ENCODE peak calls at places on chromosomes 4 and X, in four cellular contexts. One of them, this sample, is unnamed.

GRCh38 chr4:109294006-109294405 is 8.5 kb downstream of the COL25A1 start:
- DNase-seq in HT-29: peak
- DNase-seq in stimulated activated CD4-positive, alpha-beta T cell treated with anti-CD3 and anti-CD28 coated beads, Interleukin-1b, Interleukin-23, amount 100 ng/mL, for 24 hours: no peak
- DNase-seq in anterior cingulate cortex: no peak
- DNase-seq in this sample: peak

GRCh38 chr4:56106755-56107154 is 158.0 kb downstream of the CEP135 start:
- DNase-seq in stimulated activated CD4-positive, alpha-beta T cell treated with anti-CD3 and anti-CD28 coated beads, Interleukin-1b, Interleukin-23, amount 100 ng/mL, for 24 hours: no peak
- DNase-seq in anterior cingulate cortex: no peak
- DNase-seq in HT-29: no peak
- DNase-seq in this sample: no peak

GRCh38 chrX:132393992-132394391 is 94.8 kb downstream of the MBNL3 start:
- DNase-seq in HT-29: no peak
- DNase-seq in anterior cingulate cortex: no peak
- DNase-seq in stimulated activated CD4-positive, alpha-beta T cell treated with anti-CD3 and anti-CD28 coated beads, Interleukin-1b, Interleukin-23, amount 100 ng/mL, for 24 hours: no peak
- DNase-seq in this sample: no peak

GRCh38 chrX:151974336-151975227 is at the start of gene GABRE:
- DNase-seq in anterior cingulate cortex: no peak
- DNase-seq in HT-29: peak
- DNase-seq in stimulated activated CD4-positive, alpha-beta T cell treated with anti-CD3 and anti-CD28 coated beads, Interleukin-1b, Interleukin-23, amount 100 ng/mL, for 24 hours: no peak
- DNase-seq in this sample: peak

GRCh38 chr4:181559637-181560036 is 683.6 kb upstream of the TENM3 start:
- DNase-seq in anterior cingulate cortex: no peak
- DNase-seq in stimulated activated CD4-positive, alpha-beta T cell treated with anti-CD3 and anti-CD28 coated beads, Interleukin-1b, Interleukin-23, amount 100 ng/mL, for 24 hours: no peak
- DNase-seq in HT-29: no peak
- DNase-seq in this sample: no peak

GRCh38 chr4:39259571-39260330 is 77.4 kb downstream of the WDR19 start:
- DNase-seq in stimulated activated CD4-positive, alpha-beta T cell treated with anti-CD3 and anti-CD28 coated beads, Interleukin-1b, Interleukin-23, amount 100 ng/mL, for 24 hours: no peak
- DNase-seq in anterior cingulate cortex: no peak
- DNase-seq in HT-29: no peak
- DNase-seq in this sample: no peak

GRCh38 chrX:44651347-44651746 is 108.7 kb upstream of the FUNDC1 start:
- DNase-seq in stimulated activated CD4-positive, alpha-beta T cell treated with anti-CD3 and anti-CD28 coated beads, Interleukin-1b, Interleukin-23, amount 100 ng/mL, for 24 hours: no peak
- DNase-seq in HT-29: no peak
- DNase-seq in anterior cingulate cortex: no peak
- DNase-seq in this sample: no peak

GRCh38 chrX:8783100-8784098 is 17.8 kb downstream of the FAM9A start:
- DNase-seq in stimulated activated CD4-positive, alpha-beta T cell treated with anti-CD3 and anti-CD28 coated beads, Interleukin-1b, Interleukin-23, amount 100 ng/mL, for 24 hours: peak
- DNase-seq in anterior cingulate cortex: no peak
- DNase-seq in HT-29: peak
- DNase-seq in this sample: peak

GRCh38 chrX:111581086-111581485 is 69.6 kb downstream of the SERTM2 start:
- DNase-seq in stimulated activated CD4-positive, alpha-beta T cell treated with anti-CD3 and anti-CD28 coated beads, Interleukin-1b, Interleukin-23, amount 100 ng/mL, for 24 hours: no peak
- DNase-seq in anterior cingulate cortex: no peak
- DNase-seq in HT-29: no peak
- DNase-seq in this sample: no peak

GRCh38 chrX:79259073-79259689 is 108.0 kb downstream of the ITM2A start:
- DNase-seq in stimulated activated CD4-positive, alpha-beta T cell treated with anti-CD3 and anti-CD28 coated beads, Interleukin-1b, Interleukin-23, amount 100 ng/mL, for 24 hours: no peak
- DNase-seq in HT-29: no peak
- DNase-seq in anterior cingulate cortex: no peak
- DNase-seq in this sample: peak

GRCh38 chr4:123446791-123447474 is 50.3 kb downstream of the SPRY1 start:
- DNase-seq in HT-29: no peak
- DNase-seq in anterior cingulate cortex: no peak
- DNase-seq in stimulated activated CD4-positive, alpha-beta T cell treated with anti-CD3 and anti-CD28 coated beads, Interleukin-1b, Interleukin-23, amount 100 ng/mL, for 24 hours: no peak
- DNase-seq in this sample: peak

GRCh38 chr4:159137176-159137575 is 34.3 kb downstream of the RAPGEF2 start:
- DNase-seq in HT-29: no peak
- DNase-seq in stimulated activated CD4-positive, alpha-beta T cell treated with anti-CD3 and anti-CD28 coated beads, Interleukin-1b, Interleukin-23, amount 100 ng/mL, for 24 hours: no peak
- DNase-seq in anterior cingulate cortex: no peak
- DNase-seq in this sample: peak

GRCh38 chr4:28948501-28948900 is 1771.7 kb upstream of the PCDH7 start:
- DNase-seq in stimulated activated CD4-positive, alpha-beta T cell treated with anti-CD3 and anti-CD28 coated beads, Interleukin-1b, Interleukin-23, amount 100 ng/mL, for 24 hours: no peak
- DNase-seq in anterior cingulate cortex: no peak
- DNase-seq in HT-29: no peak
- DNase-seq in this sample: no peak

GRCh38 chr4:7045553-7045952 is 2.4 kb downstream of the TADA2B start:
- DNase-seq in anterior cingulate cortex: no peak
- DNase-seq in HT-29: no peak
- DNase-seq in stimulated activated CD4-positive, alpha-beta T cell treated with anti-CD3 and anti-CD28 coated beads, Interleukin-1b, Interleukin-23, amount 100 ng/mL, for 24 hours: no peak
- DNase-seq in this sample: no peak

GRCh38 chrX:100649550-100650356 is 5.8 kb downstream of the SRPX2 start:
- DNase-seq in stimulated activated CD4-positive, alpha-beta T cell treated with anti-CD3 and anti-CD28 coated beads, Interleukin-1b, Interleukin-23, amount 100 ng/mL, for 24 hours: no peak
- DNase-seq in anterior cingulate cortex: no peak
- DNase-seq in HT-29: peak
- DNase-seq in this sample: peak

GRCh38 chrX:105221374-105221773 is 880 bp upstream of the TEX13A start:
- DNase-seq in anterior cingulate cortex: no peak
- DNase-seq in HT-29: no peak
- DNase-seq in stimulated activated CD4-positive, alpha-beta T cell treated with anti-CD3 and anti-CD28 coated beads, Interleukin-1b, Interleukin-23, amount 100 ng/mL, for 24 hours: no peak
- DNase-seq in this sample: no peak

GRCh38 chrX:67574696-67575095 is 30.9 kb downstream of the AR start:
- DNase-seq in HT-29: no peak
- DNase-seq in anterior cingulate cortex: no peak
- DNase-seq in stimulated activated CD4-positive, alpha-beta T cell treated with anti-CD3 and anti-CD28 coated beads, Interleukin-1b, Interleukin-23, amount 100 ng/mL, for 24 hours: no peak
- DNase-seq in this sample: no peak

GRCh38 chr4:84931274-84931673 is 35.2 kb downstream of the WDFY3 start:
- DNase-seq in anterior cingulate cortex: no peak
- DNase-seq in stimulated activated CD4-positive, alpha-beta T cell treated with anti-CD3 and anti-CD28 coated beads, Interleukin-1b, Interleukin-23, amount 100 ng/mL, for 24 hours: no peak
- DNase-seq in HT-29: no peak
- DNase-seq in this sample: no peak

GRCh38 chr4:75908555-75908954 is 6.3 kb upstream of the PPEF2 start:
- DNase-seq in HT-29: no peak
- DNase-seq in anterior cingulate cortex: no peak
- DNase-seq in stimulated activated CD4-positive, alpha-beta T cell treated with anti-CD3 and anti-CD28 coated beads, Interleukin-1b, Interleukin-23, amount 100 ng/mL, for 24 hours: no peak
- DNase-seq in this sample: no peak

GRCh38 chr4:145565328-145565727 is 53.9 kb upstream of the MMAA start:
- DNase-seq in stimulated activated CD4-positive, alpha-beta T cell treated with anti-CD3 and anti-CD28 coated beads, Interleukin-1b, Interleukin-23, amount 100 ng/mL, for 24 hours: no peak
- DNase-seq in HT-29: no peak
- DNase-seq in anterior cingulate cortex: no peak
- DNase-seq in this sample: no peak

GRCh38 chr4:53185853-53186590 is 179.8 kb downstream of the SCFD2 start:
- DNase-seq in stimulated activated CD4-positive, alpha-beta T cell treated with anti-CD3 and anti-CD28 coated beads, Interleukin-1b, Interleukin-23, amount 100 ng/mL, for 24 hours: no peak
- DNase-seq in HT-29: no peak
- DNase-seq in anterior cingulate cortex: no peak
- DNase-seq in this sample: no peak

GRCh38 chr4:13872145-13872544 is 244.6 kb upstream of the BOD1L1 start:
- DNase-seq in stimulated activated CD4-positive, alpha-beta T cell treated with anti-CD3 and anti-CD28 coated beads, Interleukin-1b, Interleukin-23, amount 100 ng/mL, for 24 hours: no peak
- DNase-seq in HT-29: peak
- DNase-seq in anterior cingulate cortex: no peak
- DNase-seq in this sample: peak

GRCh38 chr4:128394778-128395177 is 107.2 kb upstream of the PGRMC2 start:
- DNase-seq in HT-29: no peak
- DNase-seq in anterior cingulate cortex: no peak
- DNase-seq in stimulated activated CD4-positive, alpha-beta T cell treated with anti-CD3 and anti-CD28 coated beads, Interleukin-1b, Interleukin-23, amount 100 ng/mL, for 24 hours: no peak
- DNase-seq in this sample: no peak

GRCh38 chr4:88217169-88217568 is 58.7 kb upstream of the ABCG2 start:
- DNase-seq in HT-29: no peak
- DNase-seq in stimulated activated CD4-positive, alpha-beta T cell treated with anti-CD3 and anti-CD28 coated beads, Interleukin-1b, Interleukin-23, amount 100 ng/mL, for 24 hours: no peak
- DNase-seq in anterior cingulate cortex: no peak
- DNase-seq in this sample: no peak